ENCODE peak calls at places on chromosomes 7 and 10, in ten cellular contexts. O is H9, M is neural crest cell, T is GM13976, S is hepatocyte, U is GM12865, J is WERI-Rb-1, C is keratinocyte, V is cardiac fibroblast, R is GM13977. D is an unnamed sample.

GRCh38 chr10:9339702-9340101 is 1285.2 kb downstream of the GATA3 start:
- DNase-seq in S (no peak), O (no peak), R (no peak), U (no peak), J (no peak), T (no peak), M (no peak), C (no peak), V (no peak), D (no peak)

GRCh38 chr10:130043491-130043890 is 67.1 kb downstream of the C10orf143 start:
- DNase-seq in R (no peak), T (no peak), C (no peak), U (no peak), S (no peak), V (no peak), M (no peak), J (no peak), O (no peak), D (no peak)

GRCh38 chr7:121107923-121108498 is 119.5 kb downstream of the CPED1 start:
- DNase-seq in C (no peak), M (no peak), U (peak; percentile 54), O (no peak), S (peak; percentile 83), J (no peak), R (peak; percentile 21), T (peak; percentile 24), V (peak; percentile 83), D (no peak)

GRCh38 chr7:50146692-50147091 is 53.6 kb upstream of the ZPBP start:
- DNase-seq in V (no peak), S (no peak), M (no peak), C (no peak), R (no peak), U (peak; percentile 22), O (no peak), J (no peak), T (no peak), D (no peak)

GRCh38 chr7:56291-56913 is 136.0 kb upstream of the FAM20C start:
- DNase-seq in U (no peak), C (no peak), T (no peak), V (no peak), S (no peak), R (no peak), J (no peak), O (no peak), M (no peak), D (no peak)

GRCh38 chr10:110865804-110866482 is 5.8 kb upstream of the PDCD4 start:
- DNase-seq in C (no peak), S (peak; percentile 39), R (no peak), U (peak; percentile 46), M (no peak), V (peak; percentile 19), O (no peak), J (no peak), T (no peak), D (no peak)

GRCh38 chr7:23020742-23021401 is 6.9 kb upstream of the HYCC1 start:
- DNase-seq in R (no peak), V (peak; percentile 89), J (no peak), O (no peak), T (no peak), C (peak; percentile 78), M (no peak), U (no peak), S (no peak), D (no peak)

GRCh38 chr7:120944826-120945562 is 5.6 kb upstream of the ING3 start:
- DNase-seq in J (no peak), T (no peak), C (no peak), R (no peak), S (peak; percentile 14), U (no peak), O (no peak), V (no peak), M (no peak), D (no peak)

GRCh38 chr10:55627526-55628170 is 733.4 kb downstream of the ZWINT start:
- DNase-seq in R (no peak), M (peak; percentile 16), O (peak; percentile 64), V (no peak), U (no peak), C (no peak), J (peak; percentile 27), T (no peak), S (peak; percentile 22), D (no peak)

GRCh38 chr7:31963569-31964175 is 106.5 kb downstream of the PDE1C start:
- DNase-seq in M (no peak), U (no peak), R (no peak), O (no peak), J (no peak), T (no peak), C (no peak), V (no peak), S (no peak), D (no peak)

GRCh38 chr10:45061982-45062381 is 61.3 kb downstream of the ZNF22 start:
- DNase-seq in M (no peak), R (no peak), S (no peak), V (no peak), U (no peak), C (peak; percentile 45), T (no peak), O (no peak), J (no peak), D (no peak)

GRCh38 chr7:70710011-70710480 is 421.9 kb upstream of the GALNT17 start:
- DNase-seq in U (peak; percentile 74), M (no peak), R (peak; percentile 37), V (peak; percentile 36), J (no peak), C (peak; percentile 85), O (no peak), T (no peak), S (peak; percentile 48), D (peak; percentile 83)

GRCh38 chr10:115861455-115861854 is 411.6 kb downstream of the GFRA1 start:
- DNase-seq in U (no peak), C (no peak), R (no peak), T (no peak), J (no peak), V (no peak), S (no peak), M (no peak), O (no peak), D (peak; percentile 12)

GRCh38 chr10:105594301-105594700 is 953.2 kb downstream of the SORCS3 start:
- DNase-seq in T (no peak), S (no peak), M (no peak), U (no peak), R (no peak), C (no peak), O (no peak), V (no peak), J (no peak), D (peak; percentile 26)

GRCh38 chr10:93315261-93315660 is 166.9 kb downstream of the MYOF start:
- DNase-seq in S (no peak), M (no peak), C (no peak), T (no peak), U (no peak), V (peak; percentile 21), O (no peak), J (no peak), R (no peak), D (no peak)

GRCh38 chr10:102781921-102782542 is 38.3 kb downstream of the WBP1L start:
- DNase-seq in M (no peak), R (no peak), V (peak; percentile 86), T (no peak), C (no peak), U (no peak), J (no peak), S (no peak), O (no peak), D (no peak)

GRCh38 chr7:18768256-18768655 is 272.7 kb downstream of the HDAC9 start:
- DNase-seq in V (no peak), J (no peak), S (no peak), R (no peak), T (no peak), C (no peak), O (no peak), U (no peak), M (no peak), D (no peak)

GRCh38 chr10:11742779-11743298 is 657 bp downstream of the ECHDC3 start:
- DNase-seq in T (peak; percentile 44), C (no peak), O (no peak), R (no peak), S (no peak), U (no peak), V (no peak), M (no peak), J (no peak), D (no peak)

GRCh38 chr10:91603173-91603572 is 29.7 kb downstream of the PPP1R3C start:
- DNase-seq in S (no peak), M (no peak), R (no peak), V (no peak), C (no peak), U (no peak), J (no peak), O (no peak), T (no peak), D (no peak)

GRCh38 chr7:157498690-157499089 is 161.9 kb downstream of the DNAJB6 start:
- DNase-seq in T (no peak), U (no peak), J (no peak), M (no peak), S (no peak), C (no peak), R (no peak), O (peak; percentile 13), V (no peak), D (no peak)

GRCh38 chr7:16811555-16811954 is 6.8 kb upstream of the AGR2 start:
- DNase-seq in C (no peak), O (no peak), V (peak; percentile 10), M (no peak), R (no peak), U (no peak), J (no peak), T (no peak), S (peak; percentile 20), D (peak; percentile 12)

GRCh38 chr7:78226059-78226658 is 427.6 kb downstream of the PHTF2 start:
- DNase-seq in C (no peak), O (peak; percentile 68), M (peak; percentile 45), J (peak; percentile 73), S (peak; percentile 37), T (no peak), R (peak; percentile 11), U (peak; percentile 50), V (peak; percentile 46), D (no peak)
- TF ChIP-seq CTCF in C (peak; percentile 45), O (peak; percentile 85), M (peak; percentile 63), J (peak; percentile 53), S (peak; percentile 44), T (peak; percentile 28), R (peak; percentile 38), U (peak; percentile 25), V (peak; percentile 54), D (peak; percentile 89)

GRCh38 chr10:62422068-62422590 is 48.0 kb downstream of the ZNF365 start:
- DNase-seq in R (no peak), J (no peak), U (no peak), S (no peak), V (peak; percentile 37), C (no peak), O (no peak), M (no peak), T (no peak), D (peak; percentile 18)
- TF ChIP-seq CTCF in R (no peak), J (no peak), U (no peak), S (no peak), V (peak; percentile 5), C (no peak), O (no peak), M (no peak), T (no peak), D (peak; percentile 17)

GRCh38 chr10:78664929-78665525 is 403.7 kb upstream of the ZMIZ1 start:
- DNase-seq in O (no peak), M (no peak), C (no peak), V (peak; percentile 52), U (peak; percentile 47), R (no peak), J (peak; percentile 39), T (no peak), S (no peak), D (no peak)
- TF ChIP-seq CTCF in O (peak; percentile 73), M (peak; percentile 66), C (peak; percentile 62), V (peak; percentile 71), U (peak; percentile 50), R (peak; percentile 45), J (peak; percentile 56), T (no peak), S (peak; percentile 24), D (peak; percentile 61)

GRCh38 chr10:5461914-5462840 is 37.2 kb downstream of the CALML5 start:
- DNase-seq in V (peak; percentile 41), U (no peak), R (no peak), J (no peak), C (no peak), M (no peak), O (no peak), T (no peak), S (no peak), D (no peak)
- TF ChIP-seq CTCF in V (no peak), U (no peak), R (no peak), J (no peak), C (no peak), M (no peak), O (no peak), T (no peak), S (no peak), D (no peak)

D was measured in epithelial cell of proximal tubule.